ENCODE peak calls at places on chromosomes 5 and 9, in seven cellular contexts. H is right lobe of liver, W is iPS DF 6.9, E is thyroid gland, S is pancreas, D is tibial artery, A is fibroblast of lung. J is an unnamed sample. For H3K36me3, the result is how much of the 10 kb centered on the place peaks cover.

GRCh38 chr9:95954940-95955339 is 79.4 kb downstream of the ERCC6L2 start:
- DNase-seq in H (no peak), S (no peak), E (no peak), A (no peak), W (no peak), D (no peak), J (no peak)

GRCh38 chr5:179378116-179378440 is 32.8 kb upstream of the ADAMTS2 start:
- DNase-seq in H (peak), D (no peak), A (no peak), E (no peak), S (no peak), W (no peak), J (no peak)

GRCh38 chr9:35651964-35652828 is 1.5 kb upstream of the SIT1 start:
- DNase-seq in D (peak), H (no peak), S (no peak), E (no peak), W (no peak), A (peak), J (peak)

GRCh38 chr9:108119530-108120113 is 630.1 kb upstream of the KLF4 start:
- DNase-seq in H (no peak), E (no peak), D (no peak), S (peak), A (no peak), W (no peak), J (no peak)

GRCh38 chr9:125472926-125473701 is 211.5 kb downstream of the GAPVD1 start:
- DNase-seq in E (peak), W (no peak), S (no peak), H (no peak), D (no peak), A (peak), J (no peak)

GRCh38 chr5:31197183-31197582 is 3.7 kb downstream of the CDH6 start:
- DNase-seq in D (no peak), A (peak), S (no peak), H (no peak), E (no peak), W (no peak), J (no peak)

GRCh38 chr9:18442629-18443491 is 31.1 kb upstream of the ADAMTSL1 start:
- DNase-seq in S (peak), A (peak), H (peak), E (peak), W (peak), D (peak), J (no peak)

GRCh38 chr5:91885291-91886265 is 502.5 kb upstream of the ARRDC3 start:
- DNase-seq in D (no peak), A (no peak), H (no peak), W (no peak), S (no peak), E (no peak), J (no peak)

GRCh38 chr9:110828148-110828730 is 159.6 kb downstream of the MUSK start:
- DNase-seq in D (no peak), H (no peak), E (no peak), W (no peak), A (peak), S (no peak), J (no peak)

GRCh38 chr5:469752-470483 is 26.9 kb downstream of the EXOC3 start:
- DNase-seq in W (no peak), D (peak), S (peak), H (no peak), A (no peak), E (peak), J (peak)

GRCh38 chr5:126918624-126918957 is 111.8 kb downstream of the MARCHF3 start:
- DNase-seq in S (no peak), D (no peak), E (no peak), H (no peak), W (no peak), A (no peak), J (no peak)

GRCh38 chr5:24747327-24747726 is 102.5 kb upstream of the CDH10 start:
- DNase-seq in S (no peak), A (no peak), E (no peak), W (no peak), H (no peak), D (no peak), J (no peak)

DNA sequence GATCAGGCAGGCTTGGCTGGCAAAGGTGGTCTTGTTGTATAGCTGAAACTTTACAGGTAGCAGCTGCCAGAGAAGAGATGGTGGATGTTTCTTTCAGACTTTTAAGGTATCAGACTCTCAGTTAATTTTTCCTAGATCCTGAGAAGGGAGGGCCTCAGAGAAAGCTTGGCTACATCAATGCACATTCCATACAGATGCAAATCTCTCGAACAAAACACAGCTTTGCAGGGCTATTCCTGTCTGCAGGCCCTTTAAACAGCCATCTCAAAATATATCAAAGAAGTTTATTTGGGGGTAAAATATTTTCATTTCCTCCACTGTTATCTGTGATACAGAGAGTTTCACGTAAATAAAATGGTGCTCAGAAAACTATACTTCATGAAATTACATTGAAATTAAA is 1584.4 kb downstream of the EFNA5 start:
- DNase-seq in W (peak), A (no peak), D (no peak), S (no peak), E (no peak), H (no peak), J (no peak)
- H3K27ac ChIP-seq in W (no peak), A (no peak), D (no peak), S (no peak), E (no peak), H (no peak), J (no peak)

GRCh38 chr9:4573176-4573575 is 82.9 kb downstream of the SLC1A1 start:
- DNase-seq in S (no peak), A (no peak), E (no peak), W (no peak), D (no peak), H (no peak), J (no peak)
- H3K36me3 ChIP-seq in S (under half), A (under half), E (under half), W (under half), D (under half), H (under half), J (under half)

GRCh38 chr5:88394531-88395185 is 126.0 kb upstream of the TMEM161B start:
- DNase-seq in W (no peak), H (no peak), D (no peak), A (no peak), E (no peak), S (no peak), J (no peak)
- H3K4me3 ChIP-seq in W (no peak), H (no peak), D (no peak), A (no peak), E (no peak), S (no peak), J (no peak)

GRCh38 chr5:157767674-157768073 is 24.2 kb downstream of the LSM11 start:
- DNase-seq in A (no peak), E (no peak), H (no peak), D (no peak), S (no peak), W (no peak), J (no peak)

GRCh38 chr5:157766441-157766840 is 22.9 kb downstream of the LSM11 start:
- DNase-seq in S (no peak), D (no peak), W (no peak), A (no peak), E (no peak), H (no peak), J (no peak)

GRCh38 chr5:157770665-157771064 is 27.2 kb downstream of the LSM11 start:
- DNase-seq in W (no peak), S (no peak), D (no peak), H (no peak), A (no peak), E (no peak), J (no peak)

GRCh38 chr5:157772077-157772613 is 28.6 kb downstream of the LSM11 start:
- DNase-seq in D (no peak), A (no peak), S (no peak), H (no peak), W (no peak), E (no peak), J (no peak)
- H3K27ac ChIP-seq in D (no peak), A (no peak), S (no peak), H (no peak), W (no peak), E (no peak), J (no peak)

DNA sequence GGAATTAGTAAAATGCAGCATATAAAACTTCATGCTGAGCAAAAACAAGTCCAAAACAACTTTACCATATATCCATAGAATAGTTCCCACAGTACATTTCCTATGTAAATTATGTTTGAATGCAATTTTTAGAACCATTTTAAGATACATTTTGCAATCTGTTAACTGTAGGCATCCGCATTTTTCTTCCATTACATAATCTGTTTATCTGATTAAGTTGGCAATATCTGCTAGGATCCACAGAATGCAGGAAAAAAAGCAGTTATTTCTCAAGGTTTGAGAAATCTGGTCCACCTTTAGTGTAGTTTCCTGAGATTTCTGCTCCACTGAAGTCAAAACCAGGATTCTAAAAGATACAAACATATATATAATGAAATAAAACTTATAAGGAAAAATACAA is 6.2 kb downstream of the NUDCD2 start:
- DNase-seq in S (no peak), A (peak), D (no peak), W (no peak), E (no peak), H (no peak), J (no peak)
- H3K36me3 ChIP-seq in S (under half), A (under half), D (under half), W (under half), E (under half), H (under half), J (under half)

GRCh38 chr5:54220230-54221040 is 89.9 kb downstream of the ARL15 start:
- DNase-seq in D (no peak), E (no peak), W (no peak), H (no peak), A (peak), S (no peak), J (no peak)
- H3K4me3 ChIP-seq in D (no peak), E (no peak), W (no peak), H (peak), A (peak), S (no peak), J (no peak)

GRCh38 chr5:78690593-78690972 is 42.0 kb upstream of the LHFPL2 start:
- DNase-seq in A (no peak), H (no peak), W (no peak), S (no peak), E (no peak), D (no peak), J (no peak)

GRCh38 chr5:78696637-78697036 is 48.1 kb upstream of the LHFPL2 start:
- DNase-seq in A (no peak), W (no peak), E (no peak), H (no peak), S (no peak), D (no peak), J (no peak)

GRCh38 chr5:78693339-78693738 is 44.8 kb upstream of the LHFPL2 start:
- DNase-seq in E (no peak), H (no peak), W (no peak), A (no peak), D (no peak), S (no peak), J (no peak)

GRCh38 chr5:78689893-78690592 is 41.5 kb upstream of the LHFPL2 start:
- DNase-seq in H (no peak), S (no peak), W (no peak), D (no peak), A (no peak), E (no peak), J (no peak)

GRCh38 chr5:78691073-78691960 is 42.7 kb upstream of the LHFPL2 start:
- DNase-seq in A (peak), D (no peak), W (peak), S (no peak), H (no peak), E (peak), J (no peak)
- H3K27ac ChIP-seq in A (no peak), D (peak), W (no peak), S (no peak), H (no peak), E (peak), J (no peak)

DNA sequence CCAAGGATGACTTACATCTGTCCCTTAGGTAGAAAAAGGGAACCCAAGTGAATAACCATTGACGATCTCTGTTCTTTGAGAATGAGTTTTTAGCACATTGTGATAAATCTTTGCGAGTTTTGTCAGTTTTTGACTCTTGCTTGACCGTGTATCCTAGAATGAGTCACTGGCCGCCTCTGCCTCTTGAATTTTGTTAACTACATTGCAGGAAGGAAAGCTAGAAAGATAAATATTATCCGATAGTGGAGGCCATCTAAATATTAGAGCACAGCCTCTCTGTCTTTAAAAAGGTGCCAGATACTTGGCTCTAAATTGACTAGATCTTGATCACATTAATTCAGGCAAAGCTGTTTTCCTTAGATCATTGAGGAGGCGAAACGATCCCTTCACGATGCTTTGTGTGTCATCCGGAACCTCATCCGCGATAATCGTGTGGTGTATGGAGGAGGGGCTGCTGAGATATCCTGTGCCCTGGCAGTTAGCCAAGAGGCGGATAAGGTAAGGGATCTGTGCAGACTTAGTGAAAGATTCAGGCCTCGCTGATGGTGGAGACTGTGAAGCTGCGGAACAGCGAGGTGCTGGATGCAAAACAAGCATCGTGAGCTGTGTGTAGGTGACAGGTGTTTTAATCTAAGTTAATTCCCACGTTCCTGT is 12.2 kb downstream of the CCT5 start:
- DNase-seq in W (no peak), H (no peak), A (no peak), S (no peak), D (no peak), E (no peak), J (no peak)
- H3K36me3 ChIP-seq in W (under half), H (under half), A (under half), S (under half), D (half or more), E (half or more), J (under half)

J was measured in Peyer's patch.